ENCODE peak calls at places on chromosomes 4 and X, in four cellular contexts. V is K562, X is GM12878, P is HepG2. A is an unnamed sample.

GRCh38 chr4:98662619-98663225 is 4.3 kb upstream of the TSPAN5 start:
- DNase-seq in P (no peak), X (no peak), V (no peak), A (no peak)

GRCh38 chrX:138745215-138745614 is 33.7 kb upstream of the FGF13 start:
- DNase-seq in P (peak), V (peak), X (peak), A (peak)

GRCh38 chr4:56215901-56216300 is 171.4 kb downstream of the AASDH start:
- DNase-seq in X (no peak), V (no peak), P (no peak), A (no peak)

GRCh38 chrX:28058906-28059305 is 77.7 kb upstream of the DCAF8L1 start:
- DNase-seq in P (no peak), X (no peak), V (no peak), A (no peak)

GRCh38 chr4:25860586-25861421 is 2.0 kb downstream of the SEL1L3 start:
- DNase-seq in V (peak), X (no peak), P (no peak), A (no peak)

GRCh38 chr4:622071-622995 is 3.0 kb upstream of the PDE6B start:
- DNase-seq in P (no peak), X (no peak), V (no peak), A (no peak)

GRCh38 chr4:84792366-84793301 is 173.9 kb downstream of the WDFY3 start:
- DNase-seq in P (no peak), X (no peak), V (no peak), A (no peak)

GRCh38 chrX:5236096-5236495 is 992.6 kb downstream of the NLGN4X start:
- DNase-seq in V (no peak), X (no peak), P (no peak), A (peak)

GRCh38 chr4:6591305-6591704 is 16.3 kb downstream of the MAN2B2 start:
- DNase-seq in X (no peak), P (no peak), V (peak), A (no peak)

GRCh38 chr4:48346594-48346993 is 5.3 kb downstream of the SLAIN2 start:
- DNase-seq in V (no peak), X (no peak), P (no peak), A (no peak)

GRCh38 chrX:41333744-41333993 is 293 bp upstream of the DDX3X start:
- DNase-seq in P (peak), V (no peak), X (peak), A (peak)

GRCh38 chr4:140091305-140091704 is 62.7 kb downstream of the MAML3 start:
- DNase-seq in X (no peak), V (no peak), P (no peak), A (no peak)

GRCh38 chr4:173432430-173432829 is 33.5 kb upstream of the SCRG1 start:
- DNase-seq in X (no peak), P (no peak), V (no peak), A (no peak)
- TF ChIP-seq TARDBP in X (no peak), P (no peak), V (no peak), A (no peak)

GRCh38 chrX:16573781-16574180 is 76.2 kb upstream of the S100G start:
- DNase-seq in P (no peak), V (no peak), X (no peak), A (no peak)
- TF ChIP-seq FOXK2 in P (no peak), V (no peak), X (no peak), A (no peak)

GRCh38 chr4:107253090-107253489 is 217.0 kb upstream of the DKK2 start:
- DNase-seq in X (no peak), P (no peak), V (no peak), A (no peak)

GRCh38 chr4:107248571-107248970 is 212.5 kb upstream of the DKK2 start:
- DNase-seq in V (no peak), X (no peak), P (no peak), A (no peak)

GRCh38 chr4:107243141-107243779 is 207.1 kb upstream of the DKK2 start:
- DNase-seq in V (no peak), X (no peak), P (no peak), A (peak)

GRCh38 chr4:107252621-107253020 is 216.5 kb upstream of the DKK2 start:
- DNase-seq in V (no peak), X (no peak), P (no peak), A (no peak)

GRCh38 chr4:107247738-107248137 is 211.6 kb upstream of the DKK2 start:
- DNase-seq in X (no peak), P (no peak), V (no peak), A (no peak)
- TF ChIP-seq SP1 in X (no peak), P (no peak), V (no peak), A (no peak)

GRCh38 chr4:112145820-112146813 is 863 bp downstream of the FAM241A start:
- DNase-seq in X (peak), P (no peak), V (peak), A (peak)
- TF ChIP-seq TARDBP in X (no peak), P (no peak), V (peak), A (no peak)

GRCh38 chr4:122221322-122221721 is 69.2 kb downstream of the BLTP1 start:
- DNase-seq in X (no peak), P (no peak), V (no peak), A (no peak)

GRCh38 chr4:122227202-122227601 is 75.1 kb downstream of the BLTP1 start:
- DNase-seq in V (no peak), P (no peak), X (no peak), A (no peak)

GRCh38 chr4:122219356-122219755 is 67.2 kb downstream of the BLTP1 start:
- DNase-seq in V (no peak), X (no peak), P (no peak), A (no peak)

GRCh38 chr4:122229857-122230256 is 77.7 kb downstream of the BLTP1 start:
- DNase-seq in V (no peak), P (no peak), X (no peak), A (no peak)

GRCh38 chr4:122224348-122224747 is 72.2 kb downstream of the BLTP1 start:
- DNase-seq in P (no peak), V (peak), X (no peak), A (peak)
- TF ChIP-seq FOXK2 in P (no peak), V (no peak), X (no peak), A (no peak)

DNA sequence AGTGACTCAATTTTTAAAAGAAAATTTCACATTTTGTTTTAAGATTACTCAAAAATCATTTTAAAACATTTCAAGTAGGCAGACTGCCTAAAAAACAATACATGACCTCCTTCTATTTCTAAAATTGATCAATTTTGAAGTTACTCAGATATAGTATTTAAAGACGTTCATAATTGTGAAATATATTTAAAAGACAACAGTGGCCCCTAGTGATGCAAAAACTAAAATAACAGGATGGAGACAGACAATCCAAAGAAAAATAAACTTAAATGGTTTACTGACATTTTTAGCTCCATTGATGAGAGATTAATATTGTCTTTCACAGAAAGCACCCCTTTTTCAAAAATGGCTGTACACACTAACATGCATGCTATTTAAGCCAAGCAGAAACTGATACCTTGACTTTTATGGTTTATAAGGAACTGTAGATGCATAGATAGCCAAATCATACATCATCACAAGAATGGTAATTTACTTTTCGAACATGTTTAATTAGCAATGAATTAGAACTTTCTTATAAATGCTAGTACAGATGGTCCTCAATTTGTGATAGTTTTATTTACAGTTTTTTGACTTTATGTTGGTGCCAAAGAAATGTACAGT is 69.8 kb upstream of the FAT4 start:
- DNase-seq in V (no peak), X (no peak), P (no peak), A (no peak)
- TF ChIP-seq SP1 in V (no peak), X (no peak), P (no peak), A (no peak)

GRCh38 chr4:94635172-94635571 is 122.6 kb upstream of the BMPR1B start:
- DNase-seq in X (no peak), V (no peak), P (no peak), A (no peak)
- TF ChIP-seq TARDBP in X (no peak), V (no peak), P (no peak), A (no peak)

DNA sequence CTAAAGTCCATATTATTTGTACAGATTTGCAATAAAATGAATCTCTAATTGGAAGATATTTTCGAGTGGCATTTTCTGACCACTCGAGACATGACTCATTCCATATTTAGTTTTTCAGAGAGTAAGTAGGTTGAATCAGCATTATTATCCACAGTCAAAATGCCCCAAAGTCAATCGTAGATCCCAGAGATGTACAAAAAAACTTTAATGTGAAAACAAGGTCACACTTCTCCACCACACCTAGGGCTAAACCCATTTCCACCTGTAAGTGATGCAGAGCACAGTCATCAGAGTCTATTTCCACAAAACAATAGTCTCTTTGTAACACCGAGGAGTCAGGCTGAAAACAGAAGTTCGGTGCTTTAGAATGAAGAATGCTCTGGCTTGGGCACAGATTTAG is 117.1 kb upstream of the TENM3 start:
- DNase-seq in X (no peak), V (no peak), P (no peak), A (no peak)
- TF ChIP-seq FOXK2 in X (no peak), V (no peak), P (no peak), A (no peak)

GRCh38 chr4:3530663-3531254 is 1.5 kb downstream of the LRPAP1 start:
- DNase-seq in X (no peak), V (no peak), P (no peak), A (no peak)
- TF ChIP-seq SP1 in X (no peak), V (no peak), P (no peak), A (no peak)